ENCODE peak calls at places on chromosomes 11 and 22, in six cellular contexts. H, F, B, O, M and R are unnamed samples. For H3K9me2 and H3K4me1, the result is how much of the 10 kb centered on the place peaks cover.

GRCh38 chr11:2738551-2739431 is 39.0 kb upstream of the KCNQ1OT1 start:
- DNase-seq in H (no peak), F (no peak), B (no peak), O (no peak), M (no peak), R (no peak)

GRCh38 chr11:105968021-105968697 is 53.9 kb downstream of the MSANTD4 start:
- DNase-seq in H (no peak), F (peak), B (no peak), O (peak), M (no peak), R (no peak)

GRCh38 chr11:114277637-114278341 is 18.4 kb upstream of the NNMT start:
- DNase-seq in H (no peak), F (no peak), B (no peak), O (no peak), M (no peak), R (no peak)

GRCh38 chr22:38455530-38456271 is 702 bp upstream of the KCNJ4 start:
- DNase-seq in H (no peak), F (no peak), B (peak), O (no peak), M (peak), R (no peak)

GRCh38 chr22:40484906-40485660 is 114.7 kb downstream of the SGSM3 start:
- DNase-seq in H (no peak), F (peak), B (no peak), O (no peak), M (no peak), R (no peak)

GRCh38 chr22:50676211-50676636 is 3.6 kb downstream of the SHANK3 start:
- DNase-seq in H (no peak), F (no peak), B (no peak), O (no peak), M (no peak), R (no peak)

GRCh38 chr11:70155386-70155785 is 47.7 kb upstream of the FADD start:
- DNase-seq in H (no peak), F (no peak), B (no peak), O (no peak), M (no peak), R (no peak)

GRCh38 chr11:35916270-35916669 is 27.6 kb upstream of the LDLRAD3 start:
- DNase-seq in H (no peak), F (no peak), B (no peak), O (no peak), M (no peak), R (no peak)

GRCh38 chr11:74449369-74449931 is 17.9 kb downstream of the KCNE3 start:
- DNase-seq in H (peak), F (peak), B (peak), O (peak), M (peak), R (peak)

GRCh38 chr11:119614227-119615002 is 114.6 kb downstream of the NECTIN1 start:
- DNase-seq in H (no peak), F (no peak), B (no peak), O (no peak), M (no peak), R (no peak)
- H3K9me2 ChIP-seq in H (under half), F (under half), B (under half), O (under half), M (under half), R (under half)

DNA sequence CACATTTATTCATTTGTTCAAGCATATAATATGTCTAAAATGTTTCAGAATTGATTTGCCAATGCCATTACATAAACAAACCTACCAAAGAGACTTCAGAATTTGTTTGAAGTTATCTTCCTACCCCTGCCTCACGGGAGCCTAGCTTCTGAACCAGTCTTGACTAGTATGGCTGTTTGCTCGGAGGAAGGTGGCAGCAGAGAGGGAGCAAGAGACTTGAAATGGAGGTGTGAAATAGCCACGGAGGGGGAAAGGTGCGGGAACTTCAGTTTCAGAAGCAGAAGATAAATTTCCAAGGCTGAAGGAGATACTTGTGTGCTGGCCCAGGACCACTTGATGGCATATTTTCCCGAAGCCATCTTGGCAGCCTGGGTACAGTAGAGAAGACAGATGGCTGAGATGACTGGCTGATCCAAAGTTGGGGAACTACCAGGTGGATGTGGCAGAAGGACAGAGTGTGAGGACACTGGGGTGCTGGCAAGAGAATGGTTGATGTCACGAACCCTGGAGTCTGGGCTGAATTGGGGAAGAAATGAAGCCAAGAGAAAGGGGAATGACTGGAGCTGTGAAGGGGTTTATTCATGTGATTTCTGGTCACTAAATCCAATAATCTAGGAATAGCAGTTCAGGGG is 14.0 kb upstream of the MTCH2 start:
- DNase-seq in H (no peak), F (no peak), B (no peak), O (no peak), M (peak), R (no peak)
- H3K4me1 ChIP-seq in H (under half), F (under half), B (under half), O (under half), M (under half), R (under half)

DNA sequence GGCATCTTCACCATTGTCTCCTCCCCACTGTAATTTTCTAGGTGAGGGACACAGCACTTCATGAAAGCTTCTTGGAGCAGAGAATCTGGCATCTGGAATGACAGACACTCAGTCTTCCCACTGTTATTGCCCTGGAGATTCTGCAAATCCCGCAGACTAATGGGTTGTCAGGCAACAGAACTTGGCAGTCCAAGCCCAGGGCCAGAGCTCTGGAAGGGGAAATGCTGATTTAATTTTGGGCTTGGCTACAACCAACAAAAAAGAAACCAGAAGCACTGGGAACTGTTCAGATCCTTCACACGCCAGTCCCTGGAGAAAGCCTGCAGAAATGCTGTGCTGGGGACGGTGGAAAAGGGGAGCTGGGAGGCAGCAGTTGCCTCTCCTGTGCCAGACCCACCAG is 71.5 kb upstream of the BID start:
- DNase-seq in H (no peak), F (peak), B (no peak), O (no peak), M (no peak), R (no peak)
- H3K27ac ChIP-seq in H (no peak), F (no peak), B (no peak), O (no peak), M (no peak), R (no peak)

GRCh38 chr22:28843633-28844032 is 39.7 kb upstream of the ZNRF3 start:
- DNase-seq in H (no peak), F (no peak), B (no peak), O (no peak), M (no peak), R (no peak)
- H3K9me2 ChIP-seq in H (under half), F (under half), B (under half), O (under half), M (under half), R (under half)